ENCODE peak calls at places on chromosomes 3 and 15, in eight cellular contexts. M, Z, A, K, H, W, O and E are unnamed samples.

GRCh38 chr3:152968388-152969024 is 133.6 kb downstream of the P2RY1 start:
- DNase-seq in M (no peak), Z (no peak), A (peak; percentile 60), K (no peak), H (no peak), W (peak; percentile 83), O (no peak), E (no peak)

GRCh38 chr3:113179235-113179829 is 32.0 kb upstream of the BOC start:
- DNase-seq in M (no peak), Z (no peak), A (no peak), K (no peak), H (no peak), W (no peak), O (no peak), E (no peak)

GRCh38 chr15:31975446-31976229 is 54.7 kb upstream of the CHRNA7 start:
- DNase-seq in M (no peak), Z (no peak), A (no peak), K (no peak), H (no peak), W (no peak), O (no peak), E (no peak)

GRCh38 chr3:49855662-49856061 is 702 bp downstream of the TRAIP start:
- DNase-seq in M (no peak), Z (no peak), A (no peak), K (no peak), H (no peak), W (no peak), O (no peak), E (no peak)

GRCh38 chr3:71753716-71754609 is at the start of gene GPR27:
- DNase-seq in M (peak; percentile 27), Z (no peak), A (no peak), K (peak; percentile 25), H (peak; percentile 31), W (peak; percentile 48), O (peak; percentile 20), E (no peak)

GRCh38 chr3:73784647-73785420 is 160.1 kb upstream of the PDZRN3 start:
- DNase-seq in M (no peak), Z (no peak), A (no peak), K (no peak), H (no peak), W (no peak), O (no peak), E (no peak)

GRCh38 chr15:90698629-90699028 is 18.5 kb upstream of the BLM start:
- DNase-seq in M (no peak), Z (no peak), A (no peak), K (no peak), H (no peak), W (no peak), O (no peak), E (no peak)

GRCh38 chr3:99881121-99881524 is 63.5 kb downstream of the CMSS1 start:
- DNase-seq in M (no peak), Z (no peak), A (no peak), K (no peak), H (no peak), W (peak; percentile 76), O (no peak), E (no peak)

GRCh38 chr15:70190296-70190695 is 92.6 kb upstream of the TLE3 start:
- DNase-seq in M (no peak), Z (no peak), A (no peak), K (no peak), H (no peak), W (no peak), O (no peak), E (no peak)

GRCh38 chr15:36029606-36030005 is 483.6 kb upstream of the DPH6 start:
- DNase-seq in M (no peak), Z (no peak), A (no peak), K (no peak), H (no peak), W (no peak), O (no peak), E (no peak)

GRCh38 chr15:80978685-80979084 is 10.9 kb downstream of the MESD start:
- DNase-seq in M (no peak), Z (no peak), A (no peak), K (no peak), H (no peak), W (peak; percentile 58), O (no peak), E (no peak)

GRCh38 chr3:157104521-157104920 is 55.4 kb downstream of the CCNL1 start:
- DNase-seq in M (no peak), Z (no peak), A (no peak), K (no peak), H (no peak), W (no peak), O (no peak), E (no peak)

GRCh38 chr15:71143373-71144310 is 28.4 kb downstream of the THSD4 start:
- DNase-seq in M (no peak), Z (no peak), A (peak; percentile 58), K (no peak), H (no peak), W (no peak), O (no peak), E (no peak)

GRCh38 chr3:103126111-103126510 is 691.3 kb downstream of the ZPLD1 start:
- DNase-seq in M (no peak), Z (no peak), A (no peak), K (no peak), H (no peak), W (no peak), O (no peak), E (no peak)

GRCh38 chr15:81038975-81039607 is 38.4 kb downstream of the TLNRD1 start:
- DNase-seq in M (no peak), Z (no peak), A (no peak), K (no peak), H (no peak), W (peak; percentile 87), O (no peak), E (peak; percentile 52)

GRCh38 chr15:80442728-80443403 is 38.7 kb downstream of the ARNT2 start:
- DNase-seq in M (no peak), Z (no peak), A (no peak), K (no peak), H (no peak), W (no peak), O (no peak), E (no peak)

GRCh38 chr3:171192176-171192854 is 165.8 kb upstream of the SLC2A2 start:
- DNase-seq in M (no peak), Z (no peak), A (no peak), K (no peak), H (no peak), W (peak; percentile 90), O (no peak), E (no peak)

GRCh38 chr3:51869304-51869703 is 6.1 kb downstream of the IQCF5 start:
- DNase-seq in M (no peak), Z (no peak), A (no peak), K (no peak), H (no peak), W (no peak), O (no peak), E (no peak)

GRCh38 chr15:74780983-74781672 is 752 bp upstream of the CSK start:
- DNase-seq in M (peak; percentile 72), Z (no peak), A (no peak), K (no peak), H (no peak), W (no peak), O (no peak), E (no peak)

GRCh38 chr3:177193706-177194268 is 3.5 kb downstream of the TBL1XR1 start:
- DNase-seq in M (no peak), Z (no peak), A (no peak), K (no peak), H (no peak), W (no peak), O (no peak), E (no peak)

GRCh38 chr15:49273734-49274318 is 103.8 kb downstream of the GALK2 start:
- DNase-seq in M (no peak), Z (no peak), A (no peak), K (no peak), H (no peak), W (no peak), O (no peak), E (no peak)

GRCh38 chr15:45021331-45021730 is 1.7 kb upstream of the SORD start:
- DNase-seq in M (no peak), Z (no peak), A (no peak), K (no peak), H (no peak), W (no peak), O (no peak), E (no peak)

GRCh38 chr3:175383366-175383765 is 524.2 kb downstream of the NAALADL2 start:
- DNase-seq in M (no peak), Z (no peak), A (no peak), K (no peak), H (no peak), W (no peak), O (no peak), E (no peak)

GRCh38 chr3:125512135-125512920 is 7.7 kb downstream of the SNX4 start:
- DNase-seq in M (no peak), Z (no peak), A (no peak), K (no peak), H (no peak), W (peak; percentile 83), O (no peak), E (no peak)

GRCh38 chr3:51336261-51336660 is 48.8 kb upstream of the MANF start:
- DNase-seq in M (no peak), Z (no peak), A (no peak), K (no peak), H (no peak), W (no peak), O (no peak), E (no peak)